ENCODE peak calls at places on chromosomes 2 and 18, in four cellular contexts. G is K562, F is HepG2, A is H1. Q is an unnamed sample.

GRCh38 chr2:23624915-23625314 is 239.9 kb downstream of the KLHL29 start:
- DNase-seq in G (no peak), A (no peak), F (no peak), Q (no peak)

GRCh38 chr2:215540646-215541045 is 104.8 kb upstream of the FN1 start:
- DNase-seq in A (no peak), F (no peak), G (no peak), Q (no peak)

GRCh38 chr2:217090024-217090473 is 230.2 kb upstream of the TNP1 start:
- DNase-seq in F (no peak), G (peak), A (no peak), Q (no peak)

GRCh38 chr2:69804416-69804815 is 25.0 kb upstream of the GMCL1 start:
- DNase-seq in A (no peak), F (no peak), G (no peak), Q (no peak)

GRCh38 chr18:45666006-45666405 is 50.7 kb downstream of the SLC14A2 start:
- DNase-seq in A (no peak), G (no peak), F (no peak), Q (no peak)

GRCh38 chr2:111702119-111702808 is 181.7 kb downstream of the ANAPC1 start:
- DNase-seq in G (peak), A (no peak), F (peak), Q (peak)

GRCh38 chr18:49041677-49042570 is 91.2 kb upstream of the SMAD7 start:
- DNase-seq in F (peak), A (no peak), G (no peak), Q (peak)

GRCh38 chr2:21195326-21195725 is 71.6 kb downstream of the TDRD15 start:
- DNase-seq in A (no peak), G (no peak), F (no peak), Q (no peak)

GRCh38 chr2:28360742-28361293 is 31.8 kb upstream of the FOSL2 start:
- DNase-seq in F (no peak), A (no peak), G (peak), Q (no peak)

GRCh38 chr2:237264480-237265219 is 149.3 kb downstream of the COL6A3 start:
- DNase-seq in A (no peak), F (no peak), G (no peak), Q (no peak)

GRCh38 chr2:156435725-156436476 is at the start of gene GPD2:
- DNase-seq in F (no peak), A (peak), G (peak), Q (peak)

GRCh38 chr2:128451084-128451483 is 132.4 kb upstream of the HS6ST1 start:
- DNase-seq in A (no peak), F (no peak), G (no peak), Q (no peak)

GRCh38 chr2:222423632-222424280 is 587 bp upstream of the SGPP2 start:
- DNase-seq in G (no peak), F (no peak), A (no peak), Q (no peak)

GRCh38 chr2:54508521-54508920 is 52.4 kb downstream of the SPTBN1 start:
- DNase-seq in A (no peak), G (no peak), F (no peak), Q (no peak)

GRCh38 chr2:145631561-145631960 is 1111.6 kb upstream of the ZEB2 start:
- DNase-seq in F (no peak), G (no peak), A (no peak), Q (no peak)

GRCh38 chr2:237083026-237083425 is 2.7 kb upstream of the COPS8 start:
- DNase-seq in F (no peak), A (no peak), G (no peak), Q (no peak)

GRCh38 chr2:61135510-61135909 is 26.5 kb upstream of the C2orf74 start:
- DNase-seq in A (no peak), F (peak), G (peak), Q (peak)

GRCh38 chr18:8681196-8681595 is 24.2 kb upstream of the MTCL1 start:
- DNase-seq in A (no peak), F (no peak), G (no peak), Q (no peak)

GRCh38 chr2:54838585-54839035 is 115.1 kb downstream of the EML6 start:
- DNase-seq in G (peak), F (peak), A (peak), Q (peak)

GRCh38 chr18:35117372-35117771 is 76.2 kb downstream of the MAPRE2 start:
- DNase-seq in A (no peak), F (no peak), G (no peak), Q (no peak)

GRCh38 chr2:20452551-20452950 is 5.7 kb downstream of the RHOB start:
- DNase-seq in G (no peak), F (peak), A (no peak), Q (no peak)

GRCh38 chr2:88657131-88657530 is 29.9 kb upstream of the EIF2AK3 start:
- DNase-seq in G (no peak), F (peak), A (no peak), Q (no peak)

GRCh38 chr18:77102246-77103040 is 30.1 kb downstream of the MBP start:
- DNase-seq in G (no peak), A (no peak), F (no peak), Q (no peak)

DNA sequence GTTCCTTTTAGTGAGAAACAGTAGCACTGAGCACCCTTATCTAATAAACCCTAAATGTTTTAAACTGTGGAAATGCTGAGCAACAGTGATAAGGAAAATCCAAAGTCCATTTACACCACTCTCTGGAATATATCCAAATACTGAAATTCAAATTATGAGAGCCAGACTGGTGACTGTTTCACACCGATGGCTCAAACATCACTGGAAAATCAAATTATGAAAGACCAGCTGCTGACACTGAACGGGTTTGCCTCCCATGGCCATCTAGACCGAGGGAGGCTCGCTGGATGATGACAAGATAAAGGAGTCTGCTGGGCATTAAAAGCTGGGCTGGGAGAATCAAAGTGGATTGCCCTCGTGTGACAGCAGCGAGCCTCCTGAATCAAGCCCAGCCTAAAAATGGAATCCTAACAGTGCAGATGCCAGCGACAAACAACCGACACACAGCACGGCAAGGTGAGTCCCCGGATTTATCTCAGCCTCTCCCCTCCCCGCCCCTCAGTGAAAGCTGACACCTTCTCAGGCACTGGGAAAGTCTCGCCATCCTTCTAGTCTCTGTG is 30.3 kb downstream of the SERPINE2 start:
- DNase-seq in G (no peak), A (no peak), F (peak), Q (no peak)
- H2AFZ ChIP-seq in G (no peak), A (peak), F (no peak), Q (no peak)

GRCh38 chr2:240569523-240569997 is 1.3 kb downstream of the RNPEPL1 start:
- DNase-seq in G (no peak), F (no peak), A (no peak), Q (no peak)
- TF ChIP-seq FOSL1 in G (no peak), F (no peak), A (no peak), Q (no peak)

DNA sequence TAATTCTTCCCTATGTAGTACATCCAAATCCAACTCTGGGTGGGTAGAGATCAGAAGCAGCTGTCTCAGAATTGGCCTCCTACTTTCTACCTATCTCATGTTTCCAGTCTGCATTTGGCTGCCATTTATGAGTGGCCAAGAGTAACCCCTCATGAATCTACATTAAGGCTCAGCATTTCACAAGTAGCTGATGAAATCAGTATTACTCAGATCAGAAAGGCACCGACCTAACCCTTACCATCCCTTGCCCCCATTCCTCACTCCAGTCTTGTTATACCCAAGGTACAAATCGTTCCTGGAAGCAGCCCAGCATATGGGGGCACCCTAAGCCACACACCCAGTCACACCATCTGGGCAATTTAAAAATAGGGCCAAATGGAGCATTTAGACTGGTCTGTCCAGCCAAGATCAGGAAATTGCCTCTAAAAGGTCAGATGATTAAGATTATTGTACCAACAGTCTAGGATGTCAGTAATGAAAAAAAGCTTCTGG is 37.0 kb downstream of the CD28 start:
- DNase-seq in G (no peak), A (no peak), F (no peak), Q (no peak)
- TF ChIP-seq POLR2AphosphoS5 in G (no peak), A (no peak), F (no peak), Q (no peak)

GRCh38 chr2:239424337-239425045 is 23.7 kb upstream of the HDAC4 start:
- DNase-seq in F (no peak), G (no peak), A (no peak), Q (no peak)

GRCh38 chr2:239425496-239426098 is 24.8 kb upstream of the HDAC4 start:
- DNase-seq in F (no peak), A (no peak), G (no peak), Q (no peak)

DNA sequence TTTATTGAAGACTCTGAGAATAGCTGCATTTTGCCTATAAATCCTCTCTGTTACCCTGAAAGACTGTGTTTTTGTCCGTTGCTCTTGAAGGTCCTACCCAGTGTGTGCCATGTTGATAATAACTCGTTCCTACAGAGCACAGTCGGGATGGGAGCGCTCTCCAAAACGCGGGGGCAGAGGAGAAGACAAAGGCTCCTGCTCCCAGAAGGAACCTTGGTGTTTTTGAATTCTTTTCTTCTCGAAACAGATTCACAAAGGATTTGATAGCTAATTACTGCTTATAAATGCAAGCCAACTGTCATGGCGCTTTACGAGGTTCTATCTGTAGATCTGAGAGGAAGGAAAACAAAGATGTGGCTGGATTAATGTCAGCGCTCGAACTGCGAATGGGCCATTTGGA is 19.3 kb upstream of the HDAC4 start:
- DNase-seq in G (no peak), F (no peak), A (no peak), Q (no peak)
- H2AFZ ChIP-seq in G (no peak), F (no peak), A (peak), Q (no peak)

GRCh38 chr2:99837103-99837591 is 305.2 kb downstream of the AFF3 start:
- DNase-seq in A (no peak), F (no peak), G (no peak), Q (no peak)
- TF ChIP-seq FOSL1 in A (no peak), F (no peak), G (no peak), Q (no peak)

DNA sequence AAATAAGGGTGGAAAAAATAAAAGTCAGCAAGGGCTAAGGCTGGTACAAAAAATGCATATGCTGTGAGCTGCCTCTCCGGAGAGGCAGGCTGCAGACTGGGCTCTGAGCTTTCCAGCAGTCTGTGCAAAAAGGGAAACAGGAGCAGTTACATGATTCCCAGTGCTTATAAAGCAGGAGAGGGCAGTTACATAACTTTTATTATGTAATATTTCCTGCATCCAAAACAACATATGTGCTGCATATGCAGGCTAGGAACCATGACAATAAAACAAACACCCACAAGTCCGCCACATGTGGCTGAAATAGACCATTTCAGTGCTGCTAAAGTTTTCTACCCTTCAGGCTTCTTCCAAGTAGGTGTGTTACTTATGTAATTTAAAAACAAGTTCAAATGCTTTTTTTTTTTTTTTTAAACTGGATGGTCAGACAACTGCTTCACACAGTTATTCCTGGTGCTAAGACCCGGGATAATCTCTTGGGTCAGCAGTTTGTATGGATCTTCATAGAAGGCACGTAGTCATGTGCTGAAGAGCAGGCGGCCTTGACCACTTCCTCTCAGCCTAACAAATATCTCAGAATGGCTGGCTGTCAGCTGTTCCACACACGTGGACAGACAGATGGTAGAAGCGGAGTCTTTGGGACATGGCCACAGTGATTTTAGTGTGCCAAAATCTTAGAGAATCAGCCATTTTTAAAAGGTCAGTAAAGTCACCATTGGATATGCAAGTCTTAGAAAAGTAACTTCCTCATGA is 43.5 kb downstream of the ARMC9 start:
- DNase-seq in F (no peak), A (no peak), G (no peak), Q (no peak)
- TF ChIP-seq POLR2AphosphoS5 in F (no peak), A (no peak), G (no peak), Q (no peak)

DNA sequence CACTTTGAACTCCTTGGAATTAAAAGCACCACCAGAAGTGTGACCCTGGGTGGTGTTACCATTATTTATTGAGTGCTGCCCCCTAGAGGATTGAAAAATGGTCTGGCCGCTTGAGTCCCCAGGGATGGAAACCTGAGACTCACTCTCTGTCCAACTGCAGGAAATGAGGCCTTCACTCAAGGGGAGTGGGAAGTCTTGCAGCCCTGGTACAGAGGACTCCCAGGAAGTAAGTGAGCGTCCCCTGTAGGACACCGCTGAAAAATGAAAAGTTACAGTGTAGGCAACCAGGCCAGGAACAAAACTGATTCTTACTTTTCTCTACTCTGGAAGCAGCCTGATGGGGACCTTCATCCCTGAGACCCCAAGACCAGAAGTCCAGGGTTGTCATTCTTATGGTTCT is 2.2 kb upstream of the NRP2 start:
- DNase-seq in F (peak), G (peak), A (peak), Q (peak)
- H2AFZ ChIP-seq in F (no peak), G (no peak), A (no peak), Q (peak)

DNA sequence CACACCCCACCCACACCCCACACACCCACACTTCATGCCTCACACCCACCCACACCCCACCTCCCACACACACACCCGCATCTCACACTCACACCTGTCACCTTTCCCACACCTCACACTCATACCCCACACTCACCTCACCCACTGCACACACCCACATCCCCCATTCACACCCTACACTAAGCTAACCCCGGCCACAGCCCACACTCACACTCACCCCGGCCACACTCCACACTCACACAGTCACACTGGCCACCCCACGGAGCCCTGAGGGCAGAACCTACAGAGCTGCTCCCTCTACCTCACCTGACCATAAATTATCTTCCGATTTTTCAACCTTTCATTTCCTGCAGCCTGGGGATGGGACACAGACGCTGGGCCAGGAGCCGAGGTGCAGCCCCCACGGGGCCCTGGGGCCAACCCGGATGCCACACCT is 241.3 kb downstream of the HDAC4 start:
- DNase-seq in A (no peak), F (no peak), G (no peak), Q (no peak)
- TF ChIP-seq FOSL1 in A (no peak), F (no peak), G (no peak), Q (no peak)

GRCh38 chr2:42808301-42808700 is 15.9 kb upstream of the HAAO start:
- DNase-seq in A (no peak), G (no peak), F (no peak), Q (no peak)

GRCh38 chr2:42810126-42810970 is 18.0 kb upstream of the HAAO start:
- DNase-seq in A (peak), F (peak), G (peak), Q (peak)

GRCh38 chr2:42809876-42810125 is 17.4 kb upstream of the HAAO start:
- DNase-seq in A (peak), F (peak), G (peak), Q (peak)

GRCh38 chr2:42810971-42811865 is 18.8 kb upstream of the HAAO start:
- DNase-seq in F (peak), A (peak), G (no peak), Q (no peak)

DNA sequence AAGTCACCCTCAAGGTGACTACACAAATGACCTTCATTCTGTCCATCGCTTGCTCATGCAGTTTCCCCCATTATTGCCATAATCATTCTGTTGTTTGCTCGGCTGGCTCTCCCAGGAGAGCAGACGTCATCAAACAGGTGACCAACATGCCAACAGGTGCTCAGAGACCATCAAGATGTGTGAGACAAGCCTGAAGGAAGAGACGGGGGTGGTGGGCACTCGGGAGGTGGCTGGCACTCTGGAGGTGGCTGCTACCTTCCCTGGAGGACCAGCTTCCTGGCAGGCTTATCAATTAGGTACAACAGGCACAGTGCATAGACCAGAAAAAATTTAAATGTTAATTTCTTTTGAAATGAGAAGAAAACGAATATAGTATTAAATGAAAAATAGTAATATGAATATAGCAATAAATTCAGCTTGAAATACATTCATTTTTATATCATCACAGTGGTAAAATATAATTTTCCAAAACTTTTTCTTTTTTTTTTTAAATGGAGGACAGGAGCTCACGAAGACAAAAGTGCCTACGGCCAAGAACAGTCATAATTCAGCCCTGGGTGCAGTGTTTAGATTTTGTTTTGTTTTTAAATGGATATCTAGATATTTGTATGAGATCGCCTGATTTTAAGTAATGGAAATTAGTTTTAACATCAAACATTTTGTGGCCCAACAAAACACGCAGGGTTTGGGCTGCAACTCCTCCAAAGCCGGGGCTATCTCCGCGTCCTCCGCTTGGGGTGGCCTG is 16.9 kb upstream of the HAAO start:
- DNase-seq in G (no peak), F (no peak), A (no peak), Q (no peak)
- TF ChIP-seq POLR2AphosphoS5 in G (no peak), F (no peak), A (no peak), Q (no peak)

DNA sequence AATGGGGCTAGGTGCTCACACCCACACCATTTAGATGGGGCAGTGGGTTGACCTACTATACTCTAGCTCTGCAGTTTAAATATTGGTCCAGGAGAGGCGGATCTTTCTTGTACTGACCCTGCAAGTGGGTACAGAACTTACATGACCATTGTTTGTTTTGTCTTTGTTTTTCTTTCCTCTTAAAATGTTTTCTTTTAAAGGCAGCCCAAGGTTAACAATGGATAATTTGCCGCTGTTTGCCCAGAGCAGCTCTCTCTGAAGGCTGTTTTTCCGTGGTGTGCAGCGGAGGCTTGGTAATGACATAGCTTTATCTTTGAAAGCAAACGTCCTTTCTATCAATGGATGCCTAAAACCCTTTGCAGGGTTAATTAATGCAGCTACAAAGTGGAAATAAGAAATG is 133.3 kb upstream of the MEX3C start:
- DNase-seq in G (no peak), A (no peak), F (no peak), Q (no peak)
- H2AFZ ChIP-seq in G (no peak), A (no peak), F (no peak), Q (no peak)